ENCODE peak calls at places on chromosomes 3 and 15, in four cellular contexts. T, D, N and V are unnamed samples.
A peak's percentile ranks its signal among the peaks of the same experiment; 100 is the strongest.

GRCh38 chr3:185859294-185859972 is 34.6 kb upstream of the IGF2BP2 start:
- DNase-seq in T (no peak), D (no peak), N (no peak), V (no peak)

GRCh38 chr3:54358327-54358726 is 236.0 kb downstream of the CACNA2D3 start:
- DNase-seq in T (no peak), D (peak; percentile 50), N (no peak), V (peak; percentile 2)

GRCh38 chr15:62618432-62618831 is 424.1 kb upstream of the TPM1 start:
- DNase-seq in T (peak; percentile 67), D (no peak), N (no peak), V (peak; percentile 89)

GRCh38 chr15:77508541-77509505 is 88.1 kb downstream of the HMG20A start:
- DNase-seq in T (peak; percentile 63), D (no peak), N (no peak), V (no peak)

GRCh38 chr3:133444071-133444774 is 44.4 kb downstream of the BFSP2 start:
- DNase-seq in T (peak; percentile 56), D (no peak), N (no peak), V (peak; percentile 38)

GRCh38 chr3:38968891-38969290 is 82.9 kb downstream of the SCN11A start:
- DNase-seq in T (no peak), D (no peak), N (no peak), V (no peak)

GRCh38 chr3:188036375-188036985 is 117.5 kb upstream of the LPP start:
- DNase-seq in T (no peak), D (no peak), N (no peak), V (no peak)

GRCh38 chr3:157793745-157794144 is 290.5 kb upstream of the VEPH1 start:
- DNase-seq in T (no peak), D (no peak), N (no peak), V (no peak)

GRCh38 chr3:113035387-113035982 is 44.7 kb downstream of the GTPBP8 start:
- DNase-seq in T (peak; percentile 75), D (peak; percentile 46), N (peak; percentile 8), V (peak; percentile 67)

GRCh38 chr15:83734487-83734886 is 80.6 kb downstream of the ADAMTSL3 start:
- DNase-seq in T (peak; percentile 23), D (no peak), N (no peak), V (peak; percentile 10)

GRCh38 chr15:89320200-89320599 is 14.4 kb downstream of the POLG start:
- DNase-seq in T (no peak), D (no peak), N (no peak), V (no peak)

GRCh38 chr15:89325039-89325803 is 9.4 kb downstream of the POLG start:
- DNase-seq in T (no peak), D (no peak), N (no peak), V (no peak)

GRCh38 chr15:89322822-89323221 is 11.8 kb downstream of the POLG start:
- DNase-seq in T (no peak), D (no peak), N (no peak), V (no peak)

GRCh38 chr15:89323825-89324224 is 10.8 kb downstream of the POLG start:
- DNase-seq in T (no peak), D (no peak), N (no peak), V (no peak)

DNA sequence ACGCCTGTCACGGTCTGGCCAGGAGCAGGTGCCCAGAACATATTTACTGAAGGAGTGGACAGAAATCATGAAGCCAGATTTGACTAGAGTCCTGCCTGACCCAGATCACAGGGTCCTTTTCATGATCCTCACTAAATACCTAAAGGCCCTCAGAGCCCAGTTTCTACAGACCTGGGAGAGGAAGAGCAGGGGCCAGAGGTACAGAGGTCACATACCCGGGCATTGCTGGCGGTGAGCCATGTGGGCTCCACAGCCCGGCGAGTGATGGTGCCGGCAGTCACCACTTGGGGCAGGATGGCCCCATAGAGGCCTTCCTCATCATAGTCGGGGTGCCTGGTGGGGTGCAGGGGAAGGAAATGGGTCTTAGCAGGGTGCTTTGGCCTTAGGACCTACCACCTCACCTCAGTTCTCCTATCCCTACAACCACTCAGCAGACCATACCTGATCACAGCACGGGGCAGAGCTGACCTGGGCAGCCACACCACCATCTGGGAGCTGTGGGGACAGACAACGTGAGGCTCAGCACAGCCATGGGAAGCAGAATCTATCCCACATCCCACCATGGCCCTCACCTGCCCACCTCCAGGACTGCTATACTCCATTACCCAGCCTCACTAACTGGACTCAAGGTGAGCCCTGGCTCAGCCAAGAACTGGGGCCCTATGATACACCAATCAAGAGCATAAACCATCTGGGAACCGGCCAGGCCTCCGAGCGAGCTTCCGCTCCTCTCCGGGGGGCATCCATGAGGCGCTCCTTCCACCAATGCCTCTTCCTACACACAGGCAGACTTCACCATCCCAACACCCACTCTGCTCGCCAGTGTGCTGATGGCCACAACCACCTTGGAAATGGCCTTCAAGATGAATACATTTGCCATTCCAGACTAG is 12.9 kb downstream of the POLG start:
- DNase-seq in T (no peak), D (no peak), N (no peak), V (no peak)
- TF ChIP-seq CTCF in T (no peak), D (no peak), N (no peak), V (peak; percentile 10)

GRCh38 chr15:50066693-50067092 is 52.3 kb downstream of the ATP8B4 start:
- DNase-seq in T (no peak), D (no peak), N (no peak), V (no peak)

GRCh38 chr15:50067254-50067653 is 51.8 kb downstream of the ATP8B4 start:
- DNase-seq in T (no peak), D (no peak), N (no peak), V (no peak)

GRCh38 chr15:50065264-50065663 is 53.8 kb downstream of the ATP8B4 start:
- DNase-seq in T (no peak), D (no peak), N (no peak), V (peak; percentile 70)

GRCh38 chr15:50066202-50066601 is 52.8 kb downstream of the ATP8B4 start:
- DNase-seq in T (peak; percentile 43), D (no peak), N (no peak), V (peak; percentile 81)

GRCh38 chr15:50068016-50068415 is 51.0 kb downstream of the ATP8B4 start:
- DNase-seq in T (no peak), D (no peak), N (no peak), V (no peak)
- TF ChIP-seq CTCF in T (no peak), D (no peak), N (no peak), V (no peak)

DNA sequence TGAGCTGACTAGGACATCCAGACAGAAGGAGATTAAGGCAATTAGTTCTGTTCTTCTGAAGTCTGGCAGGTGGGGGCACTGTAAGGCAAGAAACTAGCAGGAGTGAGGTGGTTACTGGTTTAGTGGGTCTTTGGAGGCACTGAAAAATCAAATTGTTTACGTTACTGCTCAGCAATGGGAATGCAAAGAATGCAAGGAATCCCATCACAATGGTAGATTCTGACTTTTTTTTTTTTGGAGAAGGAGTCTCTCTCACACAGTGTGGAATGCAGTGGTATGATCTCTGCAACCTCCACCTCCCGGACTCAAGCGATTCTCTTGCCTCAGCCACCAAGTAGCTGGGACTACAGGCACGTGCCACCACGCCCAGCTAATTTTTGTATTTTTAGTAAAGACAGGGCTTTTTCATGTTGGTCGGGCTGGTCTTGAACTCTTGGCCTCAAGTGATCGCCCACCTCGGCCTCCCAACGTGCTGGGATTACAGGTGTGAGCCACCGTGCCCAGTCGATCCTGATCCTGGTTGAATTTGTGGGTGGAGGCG is 16.4 kb downstream of the FAM107A start:
- DNase-seq in T (peak; percentile 98), D (no peak), N (no peak), V (peak; percentile 80)
- TF ChIP-seq CTCF in T (peak; percentile 71), D (no peak), N (no peak), V (peak; percentile 55)

GRCh38 chr3:63986147-63986546 is 37.1 kb downstream of the PSMD6 start:
- DNase-seq in T (peak; percentile 38), D (no peak), N (no peak), V (no peak)
- TF ChIP-seq CTCF in T (peak; percentile 15), D (no peak), N (no peak), V (no peak)

GRCh38 chr3:172040976-172041963 is 1.9 kb downstream of the FNDC3B start:
- DNase-seq in T (peak; percentile 51), D (no peak), N (no peak), V (peak; percentile 48)

GRCh38 chr3:172042136-172042535 is 2.8 kb downstream of the FNDC3B start:
- DNase-seq in T (no peak), D (no peak), N (no peak), V (peak; percentile 49)

GRCh38 chr3:172038823-172039222 is 555 bp upstream of the FNDC3B start:
- DNase-seq in T (peak; percentile 61), D (no peak), N (no peak), V (peak; percentile 61)

GRCh38 chr3:172039352-172040077 is at the start of gene FNDC3B:
- DNase-seq in T (peak; percentile 97), D (peak; percentile 95), N (peak; percentile 87), V (peak; percentile 93)

DNA sequence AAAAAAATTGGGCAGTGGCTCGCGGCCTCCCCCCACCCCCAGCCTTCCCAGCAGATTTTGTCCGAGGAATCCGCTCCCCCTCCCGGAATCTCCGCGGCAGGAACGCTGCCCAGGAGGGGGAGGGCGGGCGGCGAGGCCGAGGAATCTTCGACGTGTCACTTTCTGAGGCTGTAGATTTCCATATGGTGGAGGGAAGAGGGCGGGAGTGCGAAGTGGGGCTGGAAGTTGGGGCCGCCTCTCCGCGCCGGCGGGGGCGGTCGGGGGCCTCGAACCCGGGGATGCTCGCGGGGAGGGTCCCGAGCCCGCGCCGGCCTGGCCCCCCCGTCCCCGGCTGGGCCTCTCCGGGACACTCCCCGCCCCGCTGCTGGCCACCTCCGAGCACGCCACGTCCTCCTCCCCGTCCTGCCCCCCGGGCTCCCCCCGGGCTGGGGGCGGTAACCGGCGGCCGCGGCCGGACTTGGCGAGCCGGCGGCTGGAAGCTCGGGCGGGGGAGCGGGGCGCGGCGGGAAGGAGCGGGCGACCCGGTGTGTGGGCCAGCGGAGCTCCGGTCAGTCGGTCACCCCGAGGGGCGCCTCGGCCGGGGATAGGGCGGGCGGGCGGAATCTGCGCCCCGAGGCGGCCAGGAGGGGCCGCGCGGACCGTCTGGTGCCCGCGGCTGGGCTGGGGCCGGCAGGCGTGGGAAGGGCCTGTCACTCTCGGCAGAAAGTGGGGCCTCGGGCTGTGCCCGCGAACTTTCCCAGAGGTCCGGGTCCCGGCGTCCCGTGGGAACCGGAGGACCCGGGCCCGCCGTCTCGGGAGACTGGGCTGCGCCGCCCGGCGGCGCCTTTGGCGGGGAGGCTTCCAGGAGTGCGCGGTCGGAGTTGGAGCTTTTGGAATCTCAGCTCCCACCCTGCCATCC is 949 bp downstream of the FNDC3B start:
- DNase-seq in T (peak; percentile 90), D (peak; percentile 77), N (peak; percentile 10), V (peak; percentile 81)
- TF ChIP-seq CTCF in T (peak; percentile 35), D (no peak), N (no peak), V (no peak)

GRCh38 chr15:57306944-57307411 is 69.3 kb upstream of the CGNL1 start:
- DNase-seq in T (no peak), D (no peak), N (no peak), V (no peak)
- TF ChIP-seq CTCF in T (no peak), D (no peak), N (peak; percentile 26), V (no peak)